ENCODE peak calls at places on chromosomes 11 and 22, in four cellular contexts. W, Y, T and S are unnamed samples.

GRCh38 chr11:119056397-119056999 is 507 bp downstream of the HYOU1 start:
- DNase-seq in W (peak), T (peak), Y (peak), S (peak)

GRCh38 chr22:40749829-40750228 is 69.3 kb downstream of the SLC25A17 start:
- DNase-seq in T (no peak), Y (no peak), W (no peak), S (no peak)

GRCh38 chr11:70414341-70415100 is 16.2 kb downstream of the CTTN start:
- DNase-seq in Y (no peak), W (no peak), T (no peak), S (no peak)

GRCh38 chr22:18110944-18111758 is 542 bp downstream of the TUBA8 start:
- DNase-seq in Y (no peak), W (no peak), T (no peak), S (no peak)

GRCh38 chr11:64804346-64805210 is 1.6 kb upstream of the MAP4K2 start:
- DNase-seq in T (no peak), W (no peak), Y (no peak), S (no peak)

GRCh38 chr22:17489101-17489500 is 74.2 kb upstream of the SLC25A18 start:
- DNase-seq in W (no peak), T (no peak), Y (no peak), S (no peak)

GRCh38 chr11:32071811-32072210 is 19.1 kb upstream of the RCN1 start:
- DNase-seq in T (no peak), W (no peak), Y (peak), S (no peak)

GRCh38 chr11:64843971-64844329 is 503 bp downstream of the CDC42BPG start:
- DNase-seq in Y (no peak), T (no peak), W (no peak), S (no peak)

GRCh38 chr22:19756288-19757128 is 4.1 kb upstream of the TBX1 start:
- DNase-seq in W (no peak), Y (peak), T (peak), S (no peak)

GRCh38 chr11:1817511-1817910 is 17.3 kb upstream of the SYT8 start:
- DNase-seq in T (no peak), Y (no peak), W (no peak), S (no peak)

GRCh38 chr22:45518580-45518991 is 15.9 kb downstream of the FBLN1 start:
- DNase-seq in T (no peak), W (no peak), Y (no peak), S (no peak)

GRCh38 chr11:76765863-76766350 is 17.2 kb upstream of the TSKU start:
- DNase-seq in Y (no peak), T (no peak), W (no peak), S (no peak)

GRCh38 chr11:67400251-67400941 is 1.3 kb downstream of the PPP1CA start:
- DNase-seq in Y (no peak), T (no peak), W (no peak), S (no peak)

GRCh38 chr22:31814942-31815341 is 61.1 kb downstream of the DEPDC5 start:
- DNase-seq in Y (no peak), T (no peak), W (peak), S (no peak)

GRCh38 chr11:65182258-65183170 is 786 bp downstream of the CAPN1 start:
- DNase-seq in Y (peak), W (no peak), T (peak), S (peak)

GRCh38 chr11:9827700-9828099 is 163.8 kb downstream of the SWAP70 start:
- DNase-seq in T (no peak), W (no peak), Y (no peak), S (no peak)

GRCh38 chr11:68998390-68998911 is 14.6 kb downstream of the MRGPRF start:
- DNase-seq in T (no peak), W (peak), Y (peak), S (no peak)

GRCh38 chr11:33197915-33198727 is 36.8 kb upstream of the CSTF3 start:
- DNase-seq in W (no peak), Y (no peak), T (no peak), S (no peak)

GRCh38 chr11:116513894-116514293 is 258.9 kb downstream of the BUD13 start:
- DNase-seq in W (no peak), T (peak), Y (peak), S (peak)

GRCh38 chr11:65814131-65814959 is 19.4 kb upstream of the SNX32 start:
- DNase-seq in T (no peak), Y (no peak), W (no peak), S (no peak)

GRCh38 chr11:29336727-29337212 is 680.1 kb downstream of the KCNA4 start:
- DNase-seq in T (no peak), W (no peak), Y (no peak), S (no peak)

GRCh38 chr11:67438121-67438902 is 830 bp upstream of the PTPRCAP start:
- DNase-seq in T (peak), Y (no peak), W (no peak), S (peak)

GRCh38 chr22:49967333-49968241 is 7.0 kb downstream of the PIM3 start:
- DNase-seq in Y (peak), T (no peak), W (peak), S (peak)

GRCh38 chr22:20981787-20982562 is at the start of gene LZTR1:
- DNase-seq in W (peak), T (peak), Y (peak), S (peak)

GRCh38 chr11:126080206-126080941 is 17.7 kb upstream of the CDON start:
- DNase-seq in T (no peak), W (no peak), Y (no peak), S (no peak)

GRCh38 chr11:96154802-96155520 is 188.0 kb downstream of the MAML2 start:
- DNase-seq in Y (no peak), W (peak), T (no peak), S (no peak)

GRCh38 chr11:38824573-38824972 is 2226.5 kb upstream of the RAG2 start:
- DNase-seq in W (no peak), T (peak), Y (peak), S (no peak)

GRCh38 chr11:76984741-76985140 is 49.5 kb upstream of the B3GNT6 start:
- DNase-seq in Y (no peak), T (no peak), W (no peak), S (no peak)